ENCODE peak calls at places on chromosome 12, in six cellular contexts. One of them, this sample, is unnamed.

GRCh38 chr12:77102691-77103090 is 37.3 kb upstream of the E2F7 start:
- DNase-seq in mesendoderm: no peak
- DNase-seq in neuronal stem cell: no peak
- DNase-seq in IMR-90: peak; percentile 79
- DNase-seq in H1: no peak
- DNase-seq in mesenchymal stem cell: peak; percentile 67
- DNase-seq in this sample: no peak

GRCh38 chr12:124994435-124994975 is 1.1 kb downstream of the BRI3BP start:
- DNase-seq in mesendoderm: peak; percentile 46
- DNase-seq in neuronal stem cell: no peak
- DNase-seq in IMR-90: no peak
- DNase-seq in H1: no peak
- DNase-seq in mesenchymal stem cell: no peak
- DNase-seq in this sample: no peak

GRCh38 chr12:39037115-39037514 is 131.7 kb upstream of the CPNE8 start:
- DNase-seq in mesendoderm: no peak
- DNase-seq in neuronal stem cell: no peak
- DNase-seq in IMR-90: no peak
- DNase-seq in H1: no peak
- DNase-seq in mesenchymal stem cell: no peak
- DNase-seq in this sample: no peak

GRCh38 chr12:113482334-113482733 is 10.7 kb upstream of the LHX5 start:
- DNase-seq in mesendoderm: no peak
- DNase-seq in neuronal stem cell: no peak
- DNase-seq in IMR-90: no peak
- DNase-seq in H1: peak; percentile 66
- DNase-seq in mesenchymal stem cell: no peak
- DNase-seq in this sample: no peak

GRCh38 chr12:4816776-4817530 is 92.8 kb upstream of the KCNA1 start:
- DNase-seq in mesendoderm: no peak
- DNase-seq in neuronal stem cell: no peak
- DNase-seq in IMR-90: no peak
- DNase-seq in H1: no peak
- DNase-seq in mesenchymal stem cell: no peak
- DNase-seq in this sample: no peak

GRCh38 chr12:41188058-41188840 is at the start of gene PDZRN4:
- DNase-seq in mesendoderm: peak; percentile 57
- DNase-seq in neuronal stem cell: peak; percentile 33
- DNase-seq in IMR-90: no peak
- DNase-seq in H1: peak; percentile 72
- DNase-seq in mesenchymal stem cell: peak; percentile 9
- DNase-seq in this sample: no peak

GRCh38 chr12:80776706-80777105 is 60.0 kb downstream of the MYF5 start:
- DNase-seq in mesendoderm: no peak
- DNase-seq in neuronal stem cell: no peak
- DNase-seq in IMR-90: no peak
- DNase-seq in H1: no peak
- DNase-seq in mesenchymal stem cell: no peak
- DNase-seq in this sample: no peak

GRCh38 chr12:98418357-98419075 is 96.9 kb upstream of the TMPO start:
- DNase-seq in mesendoderm: peak; percentile 82
- DNase-seq in neuronal stem cell: no peak
- DNase-seq in IMR-90: peak; percentile 93
- DNase-seq in H1: no peak
- DNase-seq in mesenchymal stem cell: peak; percentile 88
- DNase-seq in this sample: peak; percentile 68

GRCh38 chr12:28035483-28035882 is 63.0 kb upstream of the PTHLH start:
- DNase-seq in mesendoderm: peak; percentile 29
- DNase-seq in neuronal stem cell: no peak
- DNase-seq in IMR-90: peak; percentile 87
- DNase-seq in H1: no peak
- DNase-seq in mesenchymal stem cell: peak; percentile 73
- DNase-seq in this sample: peak; percentile 13

GRCh38 chr12:62722971-62723680 is 211.8 kb downstream of the PPM1H start:
- DNase-seq in mesendoderm: no peak
- DNase-seq in neuronal stem cell: no peak
- DNase-seq in IMR-90: peak; percentile 60
- DNase-seq in H1: no peak
- DNase-seq in mesenchymal stem cell: no peak
- DNase-seq in this sample: no peak

GRCh38 chr12:28216016-28216415 is 25.8 kb downstream of the CCDC91 start:
- DNase-seq in mesendoderm: no peak
- DNase-seq in neuronal stem cell: no peak
- DNase-seq in IMR-90: no peak
- DNase-seq in H1: no peak
- DNase-seq in mesenchymal stem cell: no peak
- DNase-seq in this sample: no peak

GRCh38 chr12:52945389-52946232 is 3.3 kb upstream of the KRT18 start:
- DNase-seq in mesendoderm: peak; percentile 99
- DNase-seq in neuronal stem cell: no peak
- DNase-seq in IMR-90: peak; percentile 62
- DNase-seq in H1: peak; percentile 74
- DNase-seq in mesenchymal stem cell: peak; percentile 77
- DNase-seq in this sample: peak; percentile 97
- H2BK5ac ChIP-seq in mesendoderm: peak overlapping the region; percentile 36
- H2BK5ac ChIP-seq in neuronal stem cell: no peak overlapping the region
- H2BK5ac ChIP-seq in IMR-90: peak overlapping the region; percentile 25
- H2BK5ac ChIP-seq in H1: peak overlapping the region; percentile 99
- H2BK5ac ChIP-seq in mesenchymal stem cell: peak overlapping the region; percentile 85
- H2BK5ac ChIP-seq in this sample: peak overlapping the region; percentile 100

DNA sequence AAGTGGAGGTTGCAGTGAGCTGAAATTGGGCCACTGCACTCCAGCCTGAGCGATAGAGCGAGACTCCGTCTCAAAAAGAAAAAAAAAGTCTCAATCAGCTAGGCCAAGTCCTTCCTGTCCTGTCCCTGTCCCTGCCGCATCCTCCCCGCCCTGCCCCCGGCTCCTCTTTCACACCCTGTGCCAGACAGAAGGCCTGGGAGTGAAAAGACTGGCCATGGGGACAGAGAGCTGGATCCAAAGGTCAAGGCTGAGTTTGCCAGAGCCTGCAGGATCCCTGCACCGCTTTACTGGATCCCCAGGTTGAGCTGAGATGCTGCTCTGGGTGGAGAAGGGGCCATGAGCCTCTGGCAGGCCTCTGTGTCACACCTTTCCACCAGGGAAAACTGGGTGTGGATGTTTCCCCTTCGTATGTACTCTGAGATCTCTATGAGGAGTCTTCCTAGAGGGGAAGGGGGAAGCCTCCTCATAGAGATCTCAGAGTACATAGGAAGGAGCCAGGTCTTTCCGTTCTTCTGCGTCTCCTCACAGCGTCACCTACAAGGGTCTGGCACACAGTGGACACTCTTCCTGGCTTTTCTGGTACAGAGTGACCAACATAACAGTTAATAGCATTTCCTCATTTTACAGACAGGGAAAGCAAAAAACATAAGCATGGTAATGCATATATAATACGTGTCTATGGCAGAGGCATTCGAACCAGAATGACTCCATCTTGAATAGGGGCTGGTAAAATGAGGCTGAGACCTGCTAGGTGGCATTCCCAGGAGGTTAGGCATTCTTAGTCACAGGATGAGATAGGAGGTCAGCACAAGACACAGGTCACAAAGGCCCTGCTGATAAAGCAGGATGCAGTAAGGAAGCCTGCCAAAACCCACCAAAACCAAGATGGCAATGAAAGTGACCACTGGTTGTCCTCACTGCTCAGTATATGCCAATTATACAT is 35.1 kb downstream of the NINJ2 start:
- DNase-seq in mesendoderm: peak; percentile 59
- DNase-seq in neuronal stem cell: no peak
- DNase-seq in IMR-90: no peak
- DNase-seq in H1: no peak
- DNase-seq in mesenchymal stem cell: no peak
- DNase-seq in this sample: peak; percentile 85
- H3K4me2 ChIP-seq in mesendoderm: no peak overlapping the region
- H3K4me2 ChIP-seq in neuronal stem cell: no peak overlapping the region
- H3K4me2 ChIP-seq in IMR-90: no peak overlapping the region
- H3K4me2 ChIP-seq in H1: no peak overlapping the region
- H3K4me2 ChIP-seq in mesenchymal stem cell: no peak overlapping the region
- H3K4me2 ChIP-seq in this sample: no peak overlapping the region

GRCh38 chr12:121861549-121862254 is 3.0 kb upstream of the HPD start:
- DNase-seq in mesendoderm: peak; percentile 36
- DNase-seq in neuronal stem cell: no peak
- DNase-seq in IMR-90: peak; percentile 38
- DNase-seq in H1: no peak
- DNase-seq in mesenchymal stem cell: peak; percentile 69
- DNase-seq in this sample: peak; percentile 41

GRCh38 chr12:121857322-121858246 is 1.1 kb downstream of the HPD start:
- DNase-seq in mesendoderm: no peak
- DNase-seq in neuronal stem cell: no peak
- DNase-seq in IMR-90: no peak
- DNase-seq in H1: no peak
- DNase-seq in mesenchymal stem cell: peak; percentile 34
- DNase-seq in this sample: no peak

GRCh38 chr12:121858662-121859572 is at the start of gene HPD:
- DNase-seq in mesendoderm: peak; percentile 91
- DNase-seq in neuronal stem cell: no peak
- DNase-seq in IMR-90: peak; percentile 76
- DNase-seq in H1: no peak
- DNase-seq in mesenchymal stem cell: peak; percentile 89
- DNase-seq in this sample: peak; percentile 67

GRCh38 chr12:121860257-121860656 is 1.6 kb upstream of the HPD start:
- DNase-seq in mesendoderm: peak; percentile 24
- DNase-seq in neuronal stem cell: no peak
- DNase-seq in IMR-90: no peak
- DNase-seq in H1: no peak
- DNase-seq in mesenchymal stem cell: peak; percentile 32
- DNase-seq in this sample: no peak

GRCh38 chr12:121858318-121858661 is 369 bp downstream of the HPD start:
- DNase-seq in mesendoderm: no peak
- DNase-seq in neuronal stem cell: no peak
- DNase-seq in IMR-90: no peak
- DNase-seq in H1: no peak
- DNase-seq in mesenchymal stem cell: no peak
- DNase-seq in this sample: no peak
- H3K4me3 ChIP-seq in mesendoderm: no peak overlapping the region
- H3K4me3 ChIP-seq in neuronal stem cell: no peak overlapping the region
- H3K4me3 ChIP-seq in IMR-90: no peak overlapping the region
- H3K4me3 ChIP-seq in H1: no peak overlapping the region
- H3K4me3 ChIP-seq in mesenchymal stem cell: no peak overlapping the region
- H3K4me3 ChIP-seq in this sample: peak overlapping the region; percentile 28

DNA sequence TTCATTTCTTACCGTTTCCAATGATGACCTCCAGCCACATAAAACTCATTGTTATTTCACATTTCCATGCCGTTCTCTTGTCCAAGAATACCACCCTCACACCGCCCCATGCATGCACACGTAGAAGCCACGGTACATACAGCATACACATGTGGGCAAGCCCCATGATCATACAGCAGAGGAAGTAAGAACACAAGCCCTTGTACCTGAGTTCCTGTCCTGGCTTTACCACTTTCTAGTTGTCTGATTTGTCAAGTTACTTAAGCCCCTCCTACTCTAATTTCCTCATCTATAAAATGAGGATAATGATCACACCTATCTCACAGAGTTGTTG is 59.9 kb downstream of the DUSP16 start:
- DNase-seq in mesendoderm: no peak
- DNase-seq in neuronal stem cell: no peak
- DNase-seq in IMR-90: no peak
- DNase-seq in H1: no peak
- DNase-seq in mesenchymal stem cell: no peak
- DNase-seq in this sample: no peak
- H2BK5ac ChIP-seq in mesendoderm: no peak overlapping the region
- H2BK5ac ChIP-seq in neuronal stem cell: no peak overlapping the region
- H2BK5ac ChIP-seq in IMR-90: no peak overlapping the region
- H2BK5ac ChIP-seq in H1: peak overlapping the region; percentile 14
- H2BK5ac ChIP-seq in mesenchymal stem cell: no peak overlapping the region
- H2BK5ac ChIP-seq in this sample: no peak overlapping the region

GRCh38 chr12:126966498-126966897 is 1300.5 kb upstream of the TMEM132C start:
- DNase-seq in mesendoderm: no peak
- DNase-seq in neuronal stem cell: no peak
- DNase-seq in IMR-90: no peak
- DNase-seq in H1: no peak
- DNase-seq in mesenchymal stem cell: no peak
- DNase-seq in this sample: no peak

GRCh38 chr12:126967152-126967551 is 1299.8 kb upstream of the TMEM132C start:
- DNase-seq in mesendoderm: no peak
- DNase-seq in neuronal stem cell: no peak
- DNase-seq in IMR-90: no peak
- DNase-seq in H1: no peak
- DNase-seq in mesenchymal stem cell: no peak
- DNase-seq in this sample: no peak

DNA sequence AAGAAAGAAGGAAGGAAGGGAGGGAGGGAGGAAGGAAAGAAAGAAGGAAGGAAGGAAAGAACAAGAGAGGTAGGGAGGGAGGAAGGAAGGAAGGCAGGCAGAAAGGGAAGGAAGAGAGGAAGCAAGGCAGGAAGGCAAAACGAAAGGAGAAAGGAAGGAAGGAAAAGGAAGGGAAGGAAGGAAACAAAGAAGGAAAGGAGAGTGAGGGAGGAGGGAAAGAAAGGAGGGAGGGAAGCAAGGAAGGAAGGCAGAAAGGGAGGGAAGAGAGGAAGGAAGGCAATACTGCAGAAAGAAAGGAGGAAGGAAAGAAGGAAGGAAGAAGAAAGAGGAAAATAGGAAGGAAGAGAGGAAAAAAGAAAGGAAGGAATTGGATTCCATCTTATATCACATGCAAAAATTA is 1303.1 kb upstream of the TMEM132C start:
- DNase-seq in mesendoderm: no peak
- DNase-seq in neuronal stem cell: no peak
- DNase-seq in IMR-90: no peak
- DNase-seq in H1: no peak
- DNase-seq in mesenchymal stem cell: no peak
- DNase-seq in this sample: no peak
- H3K4me2 ChIP-seq in mesendoderm: no peak overlapping the region
- H3K4me2 ChIP-seq in neuronal stem cell: no peak overlapping the region
- H3K4me2 ChIP-seq in IMR-90: no peak overlapping the region
- H3K4me2 ChIP-seq in H1: no peak overlapping the region
- H3K4me2 ChIP-seq in mesenchymal stem cell: no peak overlapping the region
- H3K4me2 ChIP-seq in this sample: no peak overlapping the region

GRCh38 chr12:48350249-48351021 is at the start of gene ZNF641:
- DNase-seq in mesendoderm: peak; percentile 87
- DNase-seq in neuronal stem cell: peak; percentile 56
- DNase-seq in IMR-90: peak; percentile 48
- DNase-seq in H1: peak; percentile 80
- DNase-seq in mesenchymal stem cell: peak; percentile 80
- DNase-seq in this sample: peak; percentile 69

GRCh38 chr12:48352157-48352775 is 1.5 kb upstream of the ZNF641 start:
- DNase-seq in mesendoderm: no peak
- DNase-seq in neuronal stem cell: no peak
- DNase-seq in IMR-90: no peak
- DNase-seq in H1: no peak
- DNase-seq in mesenchymal stem cell: no peak
- DNase-seq in this sample: no peak

GRCh38 chr12:48351022-48351708 is 446 bp upstream of the ZNF641 start:
- DNase-seq in mesendoderm: peak; percentile 89
- DNase-seq in neuronal stem cell: peak; percentile 83
- DNase-seq in IMR-90: peak; percentile 59
- DNase-seq in H1: no peak
- DNase-seq in mesenchymal stem cell: peak; percentile 76
- DNase-seq in this sample: peak; percentile 94

DNA sequence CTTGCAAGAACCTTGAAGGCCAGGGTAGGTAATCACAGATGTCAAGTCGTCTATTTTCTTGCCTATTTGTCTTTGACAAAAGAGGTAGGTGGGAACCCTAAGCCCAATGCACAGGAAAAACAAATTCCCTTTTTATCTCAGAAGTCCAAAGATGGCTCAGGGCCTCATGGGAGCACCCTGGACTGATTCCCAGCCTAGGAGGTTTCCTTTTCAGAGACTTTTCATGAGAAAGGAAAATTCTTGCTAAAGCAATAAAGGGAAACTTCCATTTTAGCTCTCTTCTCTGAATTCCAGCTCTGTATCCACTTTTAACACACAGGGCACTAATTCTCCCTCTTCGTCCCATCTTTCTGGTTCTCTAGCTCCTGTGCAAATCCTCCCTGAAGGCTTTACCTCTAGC is 1.2 kb downstream of the ZNF641 start:
- DNase-seq in mesendoderm: no peak
- DNase-seq in neuronal stem cell: no peak
- DNase-seq in IMR-90: no peak
- DNase-seq in H1: no peak
- DNase-seq in mesenchymal stem cell: peak; percentile 16
- DNase-seq in this sample: no peak
- H3K4me3 ChIP-seq in mesendoderm: no peak overlapping the region
- H3K4me3 ChIP-seq in neuronal stem cell: no peak overlapping the region
- H3K4me3 ChIP-seq in IMR-90: no peak overlapping the region
- H3K4me3 ChIP-seq in H1: peak overlapping the region; percentile 82
- H3K4me3 ChIP-seq in mesenchymal stem cell: peak overlapping the region; percentile 89
- H3K4me3 ChIP-seq in this sample: no peak overlapping the region